ENCODE peak calls at places on chromosomes 6 and 20, in four cellular contexts. M is GM12878, T is HL-60, Y is K562. H is an unnamed sample.

GRCh38 chr20:63643966-63644365 is 9.3 kb downstream of the STMN3 start:
- DNase-seq in M (no peak), T (no peak), Y (no peak), H (no peak)

GRCh38 chr6:19535351-19535750 is 301.8 kb upstream of the ID4 start:
- DNase-seq in M (no peak), T (no peak), Y (no peak), H (no peak)

GRCh38 chr6:169556758-169557505 is 144.9 kb downstream of the WDR27 start:
- DNase-seq in M (peak; percentile 61), T (no peak), Y (no peak), H (peak; percentile 59)

GRCh38 chr6:81894788-81895221 is 142.3 kb upstream of the TENT5A start:
- DNase-seq in M (no peak), T (no peak), Y (no peak), H (no peak)

GRCh38 chr6:118963003-118963402 is 28.0 kb upstream of the MCM9 start:
- DNase-seq in M (no peak), T (no peak), Y (peak; percentile 13), H (no peak)

GRCh38 chr6:158027590-158028285 is 46.1 kb downstream of the SYNJ2 start:
- DNase-seq in M (no peak), T (no peak), Y (no peak), H (no peak)

GRCh38 chr6:121435444-121436069 is at the start of gene GJA1:
- DNase-seq in M (no peak), T (no peak), Y (no peak), H (no peak)

GRCh38 chr6:138250513-138251247 is 32.4 kb upstream of the PBOV1 start:
- DNase-seq in M (no peak), T (no peak), Y (no peak), H (no peak)

GRCh38 chr6:36590237-36590636 is 3.9 kb upstream of the SRSF3 start:
- DNase-seq in M (no peak), T (no peak), Y (no peak), H (no peak)

GRCh38 chr20:3671986-3672863 is 9.0 kb upstream of the GFRA4 start:
- DNase-seq in M (no peak), T (no peak), Y (no peak), H (no peak)

DNA sequence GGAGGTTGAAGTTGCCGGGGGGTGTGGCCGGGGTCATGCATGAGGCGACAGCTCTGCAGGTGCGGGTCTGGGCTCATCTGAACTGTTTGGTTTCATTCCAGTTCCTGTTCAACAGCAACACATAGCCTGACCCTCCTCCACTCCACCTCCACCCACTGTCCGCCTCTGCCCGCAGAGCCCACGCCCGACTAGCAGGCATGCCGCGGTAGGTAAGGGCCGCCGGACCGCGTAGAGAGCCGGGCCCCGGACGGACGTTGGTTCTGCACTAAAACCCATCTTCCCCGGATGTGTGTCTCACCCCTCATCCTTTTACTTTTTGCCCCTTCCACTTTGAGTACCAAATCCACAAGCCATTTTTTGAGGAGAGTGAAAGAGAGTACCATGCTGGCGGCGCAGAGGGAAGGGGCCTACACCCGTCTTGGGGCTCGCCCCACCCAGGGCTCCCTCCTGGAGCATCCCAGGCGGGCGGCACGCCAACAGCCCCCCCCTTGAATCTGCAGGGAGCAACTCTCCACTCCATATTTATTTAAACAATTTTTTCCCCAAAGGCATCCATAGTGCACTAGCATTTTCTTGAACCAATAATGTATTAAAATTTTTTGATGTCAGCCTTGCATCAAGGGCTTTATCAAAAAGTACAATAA is 72.5 kb downstream of the PTPN1 start:
- DNase-seq in M (no peak), T (no peak), Y (no peak), H (no peak)
- TF ChIP-seq SPI1 in M (no peak), T (no peak), Y (no peak), H (no peak)

GRCh38 chr6:166005846-166006592 is 161.6 kb downstream of the TBXT start:
- DNase-seq in M (no peak), T (peak; percentile 0), Y (no peak), H (no peak)

GRCh38 chr6:166003569-166003968 is 164.1 kb downstream of the TBXT start:
- DNase-seq in M (no peak), T (no peak), Y (no peak), H (no peak)

GRCh38 chr6:166004491-166005275 is 163.0 kb downstream of the TBXT start:
- DNase-seq in M (no peak), T (no peak), Y (no peak), H (no peak)

GRCh38 chr6:166006593-166007301 is 160.9 kb downstream of the TBXT start:
- DNase-seq in M (no peak), T (peak; percentile 0), Y (no peak), H (no peak)

DNA sequence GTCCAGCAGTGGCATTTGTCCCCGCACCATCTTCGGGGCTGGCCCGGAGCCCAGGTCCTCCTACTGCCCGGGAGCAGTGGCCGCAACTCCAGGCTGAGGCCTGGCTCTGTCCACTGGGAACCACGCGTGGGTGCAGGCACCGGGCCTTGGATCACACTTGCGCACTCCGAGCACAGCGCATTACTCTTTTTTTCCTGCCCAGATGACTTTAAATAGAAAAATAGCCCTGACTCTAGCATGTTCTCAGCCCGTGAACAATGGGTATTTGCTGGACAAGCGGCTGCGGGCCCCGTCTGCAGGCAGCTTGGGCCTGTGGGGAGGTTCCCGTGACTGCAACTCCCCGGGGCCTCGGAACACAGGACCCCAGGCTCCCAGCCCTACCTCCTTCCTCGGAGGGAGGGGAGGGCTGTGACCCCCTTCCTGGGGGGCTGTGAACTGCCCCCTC is 162.2 kb downstream of the TBXT start:
- DNase-seq in M (no peak), T (no peak), Y (no peak), H (no peak)
- TF ChIP-seq POLR2AphosphoS5 in M (no peak), T (no peak), Y (no peak), H (no peak)

DNA sequence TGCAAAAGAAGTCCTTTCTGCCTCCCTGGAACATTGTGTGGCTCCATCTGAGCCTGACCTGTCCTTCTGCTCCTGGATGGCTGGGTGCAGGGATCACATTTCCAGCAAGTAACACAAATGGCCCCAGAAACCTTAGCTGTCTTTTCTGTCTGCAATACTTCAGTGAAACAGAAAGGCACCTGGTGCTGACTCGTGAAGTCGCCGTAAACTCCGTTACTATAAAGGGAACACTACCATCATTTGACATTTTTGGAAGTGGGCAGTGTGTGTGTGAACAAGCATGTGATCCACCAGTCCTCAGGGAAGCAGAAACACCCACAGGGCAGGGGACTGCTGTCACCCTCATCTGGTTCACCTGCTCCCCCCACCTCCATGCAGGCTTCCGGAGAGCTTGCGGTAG is 23.9 kb downstream of the SERPINB6 start:
- DNase-seq in M (no peak), T (no peak), Y (no peak), H (no peak)
- TF ChIP-seq SPI1 in M (no peak), T (no peak), Y (no peak), H (no peak)

DNA sequence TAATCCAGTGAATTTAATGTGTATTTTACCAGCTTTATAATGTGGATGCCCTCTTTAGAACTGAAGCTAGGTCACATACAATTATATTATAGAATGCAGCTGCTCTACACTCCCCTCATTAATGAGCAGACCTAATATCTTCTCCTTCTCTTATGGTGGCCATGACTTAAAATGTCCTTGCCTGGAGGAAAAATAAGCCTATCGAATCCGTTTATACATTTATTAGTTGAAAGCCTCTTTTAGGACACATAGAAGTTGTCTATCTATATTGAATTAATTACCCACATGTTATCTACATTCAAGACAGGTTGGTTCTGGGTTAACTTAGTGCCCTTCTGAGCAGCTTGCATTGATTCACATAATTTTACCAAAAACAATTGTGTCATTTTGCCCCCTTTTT is 1716.8 kb downstream of the HACE1 start:
- DNase-seq in M (no peak), T (no peak), Y (no peak), H (no peak)
- TF ChIP-seq POLR2AphosphoS5 in M (no peak), T (no peak), Y (no peak), H (no peak)

DNA sequence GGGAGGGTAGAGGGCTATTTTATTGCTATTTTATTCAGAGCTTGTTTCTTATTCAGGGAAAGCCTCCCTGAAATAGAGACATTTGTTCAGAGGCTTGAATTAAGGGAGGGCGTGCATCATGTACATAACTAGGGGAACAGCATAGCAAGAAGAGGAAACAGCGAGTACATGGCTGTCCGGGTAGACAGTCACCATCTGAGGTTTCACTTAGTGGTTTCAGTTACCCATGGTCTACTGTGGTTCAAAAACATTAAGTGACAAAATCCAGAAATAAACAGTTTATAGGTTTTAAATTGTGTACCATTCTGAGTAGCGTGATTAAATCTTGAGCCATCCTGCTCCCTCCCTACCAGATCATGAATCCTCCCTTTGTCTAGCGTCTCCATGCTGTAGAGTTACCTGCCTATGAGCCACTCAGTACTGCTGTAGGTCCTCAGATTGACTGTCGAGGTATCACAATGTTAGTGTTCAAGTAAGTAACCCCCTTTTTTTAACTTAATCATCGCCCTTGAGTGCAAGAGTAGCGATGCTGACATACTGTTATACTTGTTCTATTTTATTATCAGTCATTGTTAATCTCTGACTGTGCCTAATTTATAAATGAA is 791.5 kb downstream of the TFAP2A start:
- DNase-seq in M (no peak), T (no peak), Y (no peak), H (no peak)
- TF ChIP-seq SPI1 in M (no peak), T (no peak), Y (no peak), H (no peak)

H was measured in GM12891.